ENCODE peak calls at places on chromosome X, in eight cellular contexts. G is IMR-90, T is fibroblast of lung, I is A673, X is endothelial cell of umbilical vein, V is GM10248, Y is tibial artery, N is mesothelial cell of epicardium. A is an unnamed sample.

GRCh38 chrX:50769389-50770063 is 44.5 kb downstream of the SHROOM4 start:
- DNase-seq in G (no peak), T (peak; percentile 5), I (peak; percentile 75), X (peak; percentile 25), V (no peak), Y (no peak), N (no peak), A (no peak)

GRCh38 chrX:8319359-8319758 is 145.3 kb upstream of the VCX3B start:
- DNase-seq in G (no peak), T (no peak), I (no peak), X (no peak), V (no peak), Y (no peak), N (no peak), A (no peak)

GRCh38 chrX:144214651-144215050 is 330.8 kb downstream of the UBE2NL start:
- DNase-seq in G (no peak), T (no peak), I (no peak), X (no peak), V (no peak), Y (no peak), N (no peak), A (no peak)

GRCh38 chrX:68994135-68994882 is 165.5 kb downstream of the EFNB1 start:
- DNase-seq in G (no peak), T (no peak), I (no peak), X (no peak), V (no peak), Y (no peak), N (no peak), A (no peak)

GRCh38 chrX:143017272-143017671 is 8.5 kb upstream of the SPANXN4 start:
- DNase-seq in G (no peak), T (no peak), I (no peak), X (no peak), V (no peak), Y (no peak), N (no peak), A (no peak)

GRCh38 chrX:93422693-93423092 is 250.7 kb downstream of the NAP1L3 start:
- DNase-seq in G (peak; percentile 1), T (no peak), I (peak; percentile 69), X (no peak), V (peak; percentile 6), Y (no peak), N (no peak), A (no peak)

GRCh38 chrX:57821703-57822375 is 88.4 kb downstream of the ZXDA start:
- DNase-seq in G (peak; percentile 55), T (peak; percentile 30), I (peak; percentile 81), X (peak; percentile 67), V (peak; percentile 23), Y (no peak), N (no peak), A (peak; percentile 47)

GRCh38 chrX:134026732-134027311 is 41.4 kb upstream of the GPC3 start:
- DNase-seq in G (peak; percentile 5), T (peak; percentile 5), I (peak; percentile 62), X (peak; percentile 11), V (peak; percentile 11), Y (peak; percentile 24), N (peak; percentile 26), A (no peak)

GRCh38 chrX:54358424-54359211 is 772 bp upstream of the WNK3 start:
- DNase-seq in G (peak; percentile 41), T (peak; percentile 73), I (peak; percentile 71), X (peak; percentile 75), V (peak; percentile 22), Y (peak; percentile 19), N (peak; percentile 52), A (no peak)

GRCh38 chrX:154714925-154715324 is 36.0 kb downstream of the GAB3 start:
- DNase-seq in G (peak; percentile 50), T (no peak), I (peak; percentile 66), X (peak; percentile 62), V (peak; percentile 55), Y (no peak), N (no peak), A (peak; percentile 33)

GRCh38 chrX:39903937-39904336 is 193.8 kb downstream of the BCOR start:
- DNase-seq in G (peak; percentile 44), T (peak; percentile 69), I (no peak), X (no peak), V (no peak), Y (no peak), N (no peak), A (peak; percentile 56)

GRCh38 chrX:47936224-47936939 is 67.4 kb downstream of the ZNF182 start:
- DNase-seq in G (no peak), T (peak; percentile 6), I (no peak), X (no peak), V (peak; percentile 12), Y (no peak), N (peak; percentile 37), A (no peak)

GRCh38 chrX:10016516-10017132 is 49.5 kb downstream of the CLDN34 start:
- DNase-seq in G (no peak), T (no peak), I (no peak), X (peak; percentile 34), V (no peak), Y (no peak), N (no peak), A (no peak)

GRCh38 chrX:129959493-129959832 is 23.0 kb upstream of the BCORL1 start:
- DNase-seq in G (peak; percentile 14), T (peak; percentile 37), I (no peak), X (no peak), V (no peak), Y (no peak), N (no peak), A (no peak)

GRCh38 chrX:143757375-143757774 is 36.8 kb upstream of the SPANXN2 start:
- DNase-seq in G (no peak), T (no peak), I (no peak), X (no peak), V (no peak), Y (no peak), N (no peak), A (no peak)

GRCh38 chrX:57583477-57583876 is 8.3 kb upstream of the ZXDB start:
- DNase-seq in G (no peak), T (no peak), I (no peak), X (no peak), V (no peak), Y (no peak), N (no peak), A (no peak)

GRCh38 chrX:12372111-12372510 is 233.8 kb downstream of the FRMPD4 start:
- DNase-seq in G (peak; percentile 68), T (peak; percentile 40), I (no peak), X (no peak), V (no peak), Y (no peak), N (no peak), A (no peak)

GRCh38 chrX:106862972-106863688 is 40.0 kb downstream of the RIPPLY1 start:
- DNase-seq in G (peak; percentile 2), T (no peak), I (peak; percentile 23), X (peak; percentile 3), V (peak; percentile 25), Y (no peak), N (no peak), A (no peak)

GRCh38 chrX:153665726-153666306 is 7.8 kb downstream of the PNCK start:
- DNase-seq in G (no peak), T (no peak), I (no peak), X (no peak), V (no peak), Y (no peak), N (no peak), A (no peak)

GRCh38 chrX:153667281-153667831 is 6.3 kb downstream of the PNCK start:
- DNase-seq in G (no peak), T (no peak), I (no peak), X (no peak), V (no peak), Y (no peak), N (no peak), A (no peak)

GRCh38 chrX:153668423-153669173 is 5.0 kb downstream of the PNCK start:
- DNase-seq in G (no peak), T (no peak), I (no peak), X (no peak), V (no peak), Y (no peak), N (no peak), A (no peak)

GRCh38 chrX:153669174-153669890 is 4.3 kb downstream of the PNCK start:
- DNase-seq in G (no peak), T (no peak), I (peak; percentile 43), X (no peak), V (peak; percentile 68), Y (no peak), N (peak; percentile 31), A (no peak)

DNA sequence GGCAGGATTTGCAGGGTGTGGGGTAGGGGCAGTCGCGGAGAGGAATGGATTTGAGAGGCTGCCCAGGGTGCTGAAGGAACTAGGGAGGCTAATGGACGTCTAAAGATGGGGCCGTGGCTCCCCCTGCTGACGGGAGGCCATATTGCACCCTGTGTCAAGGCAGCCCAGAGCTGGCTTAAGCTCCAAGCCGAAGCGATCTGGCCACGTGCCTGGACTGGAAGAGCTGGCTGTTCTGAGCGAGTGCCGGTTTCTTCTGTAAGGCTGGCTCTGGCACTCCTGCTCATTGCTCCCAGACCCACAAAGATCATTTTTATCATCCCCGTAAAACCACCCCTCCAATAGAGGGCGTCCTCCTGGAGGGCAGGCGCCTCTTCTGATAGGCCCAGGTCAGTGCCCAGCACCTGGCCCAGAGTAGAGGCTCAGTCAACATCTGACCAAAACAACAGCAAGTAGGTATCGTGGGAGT is 5.6 kb downstream of the PNCK start:
- DNase-seq in G (peak; percentile 64), T (peak; percentile 56), I (peak; percentile 88), X (peak; percentile 69), V (peak; percentile 74), Y (peak; percentile 72), N (peak; percentile 53), A (peak; percentile 23)
- TF ChIP-seq CTCF in G (peak; percentile 73), T (peak; percentile 65), I (peak; percentile 86), X (peak; percentile 79), V (peak; percentile 59), Y (peak; percentile 63), N (peak; percentile 81), A (peak; percentile 83)

DNA sequence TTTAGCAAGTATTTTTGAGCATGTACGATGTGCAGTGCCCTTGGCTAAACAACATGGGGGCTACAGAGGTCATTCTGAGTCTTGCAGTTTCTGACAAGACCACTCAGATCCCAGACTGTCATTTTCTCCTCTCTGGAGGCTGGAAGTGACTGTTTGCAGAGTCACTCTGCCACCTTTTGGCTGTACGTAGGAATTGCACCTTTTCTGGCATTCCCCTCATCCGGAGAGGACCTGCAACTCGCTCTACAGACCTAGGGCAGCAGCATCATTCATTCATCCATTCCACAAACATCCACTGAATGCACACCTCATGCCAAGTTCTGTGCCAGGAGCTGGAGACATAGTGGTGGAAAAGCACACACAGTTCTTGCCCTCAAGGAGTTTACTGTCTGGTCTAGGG is 160.4 kb upstream of the GPR101 start:
- DNase-seq in G (peak; percentile 21), T (no peak), I (peak; percentile 64), X (peak; percentile 5), V (peak; percentile 6), Y (no peak), N (no peak), A (no peak)
- TF ChIP-seq CTCF in G (peak; percentile 61), T (peak; percentile 56), I (peak; percentile 71), X (peak; percentile 25), V (peak; percentile 32), Y (no peak), N (no peak), A (peak; percentile 38)

GRCh38 chrX:80285131-80285773 is 135.0 kb upstream of the TENT5D start:
- DNase-seq in G (peak; percentile 1), T (no peak), I (peak; percentile 67), X (no peak), V (peak; percentile 2), Y (no peak), N (no peak), A (peak; percentile 13)

GRCh38 chrX:80282535-80282934 is 137.7 kb upstream of the TENT5D start:
- DNase-seq in G (no peak), T (no peak), I (peak; percentile 1), X (no peak), V (no peak), Y (no peak), N (no peak), A (no peak)
- TF ChIP-seq CTCF in G (peak; percentile 32), T (no peak), I (peak; percentile 49), X (no peak), V (no peak), Y (no peak), N (peak; percentile 91), A (peak; percentile 72)

GRCh38 chrX:137051978-137052640 is 18.3 kb upstream of the GPR101 start:
- DNase-seq in G (peak; percentile 17), T (peak; percentile 24), I (peak; percentile 81), X (peak; percentile 41), V (peak; percentile 78), Y (no peak), N (peak; percentile 33), A (peak; percentile 4)
- TF ChIP-seq CTCF in G (peak; percentile 59), T (peak; percentile 73), I (peak; percentile 96), X (peak; percentile 91), V (peak; percentile 84), Y (peak; percentile 38), N (peak; percentile 65), A (peak; percentile 85)